ENCODE peak calls at places on chromosomes 1 and 21, in four cellular contexts. M is HEK293T; F is activated effector memory CD4-positive, alpha-beta T cell treated with Interleukin-2 at 50 U/mL for 16 hours; Y is MCF 10A. N is an unnamed sample.
A peak's percentile ranks its signal among the peaks of the same experiment; 100 is the strongest.

GRCh38 chr1:10530281-10530740 is 55.6 kb downstream of the PEX14 start:
- DNase-seq in M (peak; percentile 78), F (no peak), Y (peak; percentile 74), N (peak; percentile 6)

GRCh38 chr1:42322577-42322976 is 12.5 kb downstream of the FOXJ3 start:
- DNase-seq in M (no peak), F (no peak), Y (peak; percentile 18), N (no peak)

GRCh38 chr1:20867847-20868246 is 80.7 kb upstream of the HP1BP3 start:
- DNase-seq in M (no peak), F (no peak), Y (peak; percentile 45), N (no peak)

GRCh38 chr1:27992271-27992670 is 32.5 kb downstream of the XKR8 start:
- DNase-seq in M (no peak), F (peak; percentile 37), Y (no peak), N (no peak)

GRCh38 chr1:154714638-154715037 is 106.7 kb upstream of the ADAR start:
- DNase-seq in M (peak; percentile 27), F (no peak), Y (peak; percentile 46), N (peak; percentile 52)

GRCh38 chr1:98792123-98792522 is 130.6 kb downstream of the SNX7 start:
- DNase-seq in M (no peak), F (no peak), Y (no peak), N (no peak)

GRCh38 chr21:42568834-42569731 is 55.4 kb downstream of the SLC37A1 start:
- DNase-seq in M (no peak), F (no peak), Y (no peak), N (no peak)

GRCh38 chr21:39763282-39763970 is 18.4 kb downstream of the IGSF5 start:
- DNase-seq in M (no peak), F (no peak), Y (no peak), N (no peak)

GRCh38 chr1:36512842-36513241 is 30.1 kb upstream of the CSF3R start:
- DNase-seq in M (no peak), F (no peak), Y (peak; percentile 4), N (no peak)

GRCh38 chr1:246161626-246162025 is 345.5 kb downstream of the SMYD3 start:
- DNase-seq in M (no peak), F (no peak), Y (peak; percentile 98), N (no peak)

GRCh38 chr1:197994907-197995407 is 77.8 kb downstream of the LHX9 start:
- DNase-seq in M (no peak), F (no peak), Y (no peak), N (no peak)

GRCh38 chr1:65068202-65069011 is 79.6 kb upstream of the AK4 start:
- DNase-seq in M (no peak), F (no peak), Y (no peak), N (no peak)

GRCh38 chr1:75233302-75233929 is 99.2 kb downstream of the LHX8 start:
- DNase-seq in M (peak; percentile 55), F (no peak), Y (peak; percentile 62), N (peak; percentile 17)

GRCh38 chr1:94741510-94741909 is 78.6 kb upstream of the SLC44A3 start:
- DNase-seq in M (no peak), F (no peak), Y (peak; percentile 32), N (no peak)

GRCh38 chr1:58162952-58163550 is 383.5 kb downstream of the OMA1 start:
- DNase-seq in M (peak; percentile 71), F (no peak), Y (peak; percentile 85), N (peak; percentile 80)

GRCh38 chr1:244460195-244460594 is 878 bp upstream of the CATSPERE start:
- DNase-seq in M (no peak), F (no peak), Y (no peak), N (no peak)